ENCODE peak calls at places on chromosomes 6 and 20, in four cellular contexts. R, O, G and M are unnamed samples.

GRCh38 chr20:21609221-21609620 is 95.4 kb upstream of the NKX2-2 start:
- DNase-seq in R (no peak), O (no peak), G (no peak), M (no peak)

GRCh38 chr6:29655658-29656057 is 1.2 kb upstream of the MOG start:
- DNase-seq in G (no peak), R (no peak), O (no peak), M (no peak)

GRCh38 chr6:158506577-158506976 is 53.3 kb upstream of the TMEM181 start:
- DNase-seq in O (no peak), G (no peak), R (no peak), M (no peak)

GRCh38 chr6:116387374-116387773 is 16.6 kb downstream of the DSE start:
- DNase-seq in O (peak), R (no peak), G (no peak), M (no peak)

GRCh38 chr20:8357703-8358102 is 225.6 kb downstream of the PLCB1 start:
- DNase-seq in R (no peak), O (no peak), G (no peak), M (no peak)

GRCh38 chr6:70474751-70475150 is 61.4 kb downstream of the FAM135A start:
- DNase-seq in R (no peak), O (peak), G (no peak), M (no peak)

GRCh38 chr20:39939241-39939865 is 749.7 kb downstream of the MAFB start:
- DNase-seq in R (no peak), G (no peak), O (no peak), M (no peak)

GRCh38 chr6:39330476-39330875 is 8.0 kb upstream of the KCNK16 start:
- DNase-seq in G (no peak), R (no peak), O (no peak), M (no peak)

GRCh38 chr6:89045585-89045984 is 35.0 kb upstream of the PNRC1 start:
- DNase-seq in G (no peak), O (no peak), R (no peak), M (no peak)

GRCh38 chr6:83514877-83515466 is 2.6 kb downstream of the PRSS35 start:
- DNase-seq in R (no peak), G (no peak), O (peak), M (no peak)

GRCh38 chr20:54176610-54177009 is 2.8 kb upstream of the CYP24A1 start:
- DNase-seq in R (no peak), O (no peak), G (no peak), M (no peak)

GRCh38 chr6:81634155-81634880 is 118.2 kb downstream of the TENT5A start:
- DNase-seq in G (no peak), O (no peak), R (no peak), M (no peak)